ENCODE peak calls at places on chromosome 4, in ten cellular contexts. D is Panc1, Z is BJ, N is B cell, I is heart left ventricle, T is bronchial epithelial cell, Y is endothelial cell, L is OCI-LY7, X is cardiac muscle cell, E is activated B cell treated with CpG ODN at 0.5 μM for 24 hours. C is an unnamed sample.

GRCh38 chr4:30429813-30430466 is 290.2 kb upstream of the PCDH7 start:
- DNase-seq in D (no peak), Z (no peak), N (no peak), I (no peak), T (peak; percentile 90), Y (no peak), L (no peak), X (no peak), E (no peak), C (no peak)

GRCh38 chr4:153798901-153799707 is 10.2 kb upstream of the SFRP2 start:
- DNase-seq in D (no peak), Z (no peak), N (no peak), I (no peak), T (no peak), Y (no peak), L (no peak), X (no peak), E (no peak), C (no peak)

GRCh38 chr4:143375326-143376073 is 38.8 kb downstream of the GAB1 start:
- DNase-seq in D (peak; percentile 24), Z (no peak), N (no peak), I (no peak), T (no peak), Y (peak; percentile 26), L (peak; percentile 86), X (peak; percentile 35), E (no peak), C (no peak)

GRCh38 chr4:150209140-150209829 is 131.0 kb downstream of the DCLK2 start:
- DNase-seq in D (no peak), Z (no peak), N (peak; percentile 39), I (peak; percentile 64), T (peak; percentile 52), Y (peak; percentile 80), L (peak; percentile 21), X (peak; percentile 74), E (peak; percentile 25), C (no peak)

GRCh38 chr4:173943547-173943946 is 339.9 kb downstream of the FBXO8 start:
- DNase-seq in D (no peak), Z (no peak), N (no peak), I (no peak), T (no peak), Y (no peak), L (no peak), X (no peak), E (no peak), C (no peak)

GRCh38 chr4:117135634-117136354 is 50.4 kb upstream of the TRAM1L1 start:
- DNase-seq in D (no peak), Z (no peak), N (no peak), I (no peak), T (no peak), Y (no peak), L (no peak), X (no peak), E (no peak), C (no peak)

GRCh38 chr4:156838761-156839160 is 132.8 kb downstream of the PDGFC start:
- DNase-seq in D (no peak), Z (no peak), N (no peak), I (no peak), T (no peak), Y (no peak), L (no peak), X (no peak), E (no peak), C (no peak)

GRCh38 chr4:98261291-98262271 is at the start of gene RAP1GDS1:
- DNase-seq in D (no peak), Z (no peak), N (peak; percentile 97), I (peak; percentile 41), T (peak; percentile 65), Y (no peak), L (peak; percentile 52), X (peak; percentile 59), E (peak; percentile 42), C (peak; percentile 69)

GRCh38 chr4:177809786-177810185 is 367.5 kb upstream of the AGA start:
- DNase-seq in D (no peak), Z (no peak), N (no peak), I (no peak), T (no peak), Y (no peak), L (no peak), X (no peak), E (no peak), C (no peak)

GRCh38 chr4:183618681-183619080 is 40.3 kb downstream of the RWDD4 start:
- DNase-seq in D (no peak), Z (no peak), N (no peak), I (no peak), T (no peak), Y (no peak), L (no peak), X (no peak), E (no peak), C (no peak)

GRCh38 chr4:182062936-182063335 is 180.3 kb upstream of the TENM3 start:
- DNase-seq in D (no peak), Z (peak; percentile 52), N (no peak), I (no peak), T (peak; percentile 84), Y (no peak), L (no peak), X (peak; percentile 14), E (no peak), C (no peak)

GRCh38 chr4:161364681-161365080 is 799.1 kb downstream of the FSTL5 start:
- DNase-seq in D (no peak), Z (no peak), N (no peak), I (no peak), T (no peak), Y (no peak), L (no peak), X (no peak), E (no peak), C (no peak)

GRCh38 chr4:152197211-152197610 is 338.7 kb downstream of the FBXW7 start:
- DNase-seq in D (no peak), Z (no peak), N (no peak), I (no peak), T (no peak), Y (no peak), L (no peak), X (no peak), E (no peak), C (no peak)

GRCh38 chr4:76748649-76749048 is 149.3 kb downstream of the SOWAHB start:
- DNase-seq in D (no peak), Z (no peak), N (no peak), I (no peak), T (peak; percentile 49), Y (peak; percentile 30), L (peak; percentile 9), X (no peak), E (no peak), C (no peak)
- TF ChIP-seq CTCF in D (peak; percentile 66), Z (no peak), N (no peak), I (peak; percentile 8), T (peak; percentile 28), Y (peak; percentile 19), L (peak; percentile 59), X (peak; percentile 20), E (no peak), C (no peak)

DNA sequence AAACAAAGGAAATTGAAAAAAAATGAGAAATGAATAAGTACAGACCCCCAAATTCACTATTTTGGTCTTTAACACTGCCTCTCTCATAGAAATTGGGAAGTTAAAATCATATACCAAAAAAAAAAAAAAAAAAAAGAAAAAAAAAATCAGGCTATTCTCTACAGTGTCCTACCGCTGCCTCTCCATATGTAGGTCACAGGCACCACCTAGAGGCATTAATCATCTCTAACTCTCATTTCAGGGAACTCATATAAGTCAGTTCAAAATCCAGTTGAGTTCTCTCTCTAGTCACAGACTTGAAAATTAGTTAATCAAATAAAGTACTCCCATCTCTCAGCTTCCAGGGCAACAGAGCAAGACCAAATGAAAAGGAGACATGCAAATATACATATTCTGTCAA is 47.9 kb downstream of the COX18 start:
- DNase-seq in D (peak; percentile 17), Z (no peak), N (no peak), I (no peak), T (peak; percentile 63), Y (no peak), L (peak; percentile 49), X (peak; percentile 58), E (no peak), C (no peak)
- TF ChIP-seq CTCF in D (peak; percentile 38), Z (peak; percentile 50), N (no peak), I (no peak), T (peak; percentile 33), Y (peak; percentile 1), L (peak; percentile 66), X (peak; percentile 49), E (no peak), C (no peak)

DNA sequence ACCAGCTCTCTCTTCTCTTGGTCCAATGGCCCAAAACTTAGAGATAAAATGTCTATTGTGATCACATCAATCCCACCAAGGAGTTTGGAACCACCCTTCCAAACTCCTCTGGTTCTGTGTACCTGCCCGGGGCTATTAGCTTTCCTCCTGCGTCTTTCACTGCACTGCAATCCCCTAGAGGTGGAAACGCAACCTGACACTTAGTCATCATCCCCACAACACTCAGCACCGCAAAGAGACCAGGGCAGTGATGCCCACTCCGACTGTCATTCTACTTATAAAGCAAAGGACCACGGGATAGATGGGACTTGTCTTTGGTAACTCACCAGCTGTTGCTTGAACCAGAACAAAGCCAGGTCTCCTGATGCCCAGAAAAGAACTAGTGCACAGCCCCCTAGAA is 22.0 kb downstream of the AFAP1 start:
- DNase-seq in D (no peak), Z (no peak), N (no peak), I (no peak), T (peak; percentile 48), Y (no peak), L (no peak), X (no peak), E (no peak), C (no peak)
- TF ChIP-seq CTCF in D (no peak), Z (no peak), N (no peak), I (no peak), T (peak; percentile 30), Y (no peak), L (no peak), X (no peak), E (no peak), C (no peak)

GRCh38 chr4:179871726-179872125 is 2371.5 kb upstream of the TENM3 start:
- DNase-seq in D (no peak), Z (no peak), N (no peak), I (no peak), T (no peak), Y (no peak), L (no peak), X (no peak), E (no peak), C (no peak)

GRCh38 chr4:179872751-179873150 is 2370.5 kb upstream of the TENM3 start:
- DNase-seq in D (no peak), Z (no peak), N (no peak), I (no peak), T (no peak), Y (no peak), L (no peak), X (no peak), E (no peak), C (no peak)

GRCh38 chr4:179867300-179867878 is 2375.8 kb upstream of the TENM3 start:
- DNase-seq in D (peak; percentile 35), Z (no peak), N (peak; percentile 34), I (no peak), T (peak; percentile 24), Y (peak; percentile 79), L (peak; percentile 82), X (peak; percentile 80), E (peak; percentile 14), C (no peak)
- TF ChIP-seq CTCF in D (peak; percentile 76), Z (no peak), N (peak; percentile 58), I (no peak), T (peak; percentile 53), Y (peak; percentile 83), L (peak; percentile 97), X (no peak), E (no peak), C (no peak)